ENCODE peak calls at places on chromosomes 4 and X, in five cellular contexts. One of them, this sample, is unnamed.

GRCh38 chr4:94758700-94759399 is 1.1 kb downstream of the BMPR1B start:
- DNase-seq in H7: peak
- DNase-seq in tibial artery: no peak
- DNase-seq in choroid plexus epithelial cell: peak
- DNase-seq in heart right ventricle: no peak
- DNase-seq in this sample: peak

GRCh38 chr4:95155759-95156451 is 392.9 kb downstream of the UNC5C start:
- DNase-seq in tibial artery: no peak
- DNase-seq in H7: peak
- DNase-seq in choroid plexus epithelial cell: peak
- DNase-seq in heart right ventricle: no peak
- DNase-seq in this sample: peak

GRCh38 chrX:32851556-32851955 is 359.8 kb downstream of the DMD start:
- DNase-seq in heart right ventricle: no peak
- DNase-seq in choroid plexus epithelial cell: no peak
- DNase-seq in tibial artery: no peak
- DNase-seq in H7: no peak
- DNase-seq in this sample: no peak

GRCh38 chrX:135432881-135433521 is 11.3 kb downstream of the SMIM10L2A start:
- DNase-seq in heart right ventricle: no peak
- DNase-seq in tibial artery: no peak
- DNase-seq in choroid plexus epithelial cell: no peak
- DNase-seq in H7: peak
- DNase-seq in this sample: no peak

GRCh38 chr4:7647211-7647931 is 212.6 kb upstream of the PSAPL1 start:
- DNase-seq in choroid plexus epithelial cell: no peak
- DNase-seq in tibial artery: no peak
- DNase-seq in H7: no peak
- DNase-seq in heart right ventricle: no peak
- DNase-seq in this sample: no peak

GRCh38 chrX:7334253-7334935 is 186.4 kb upstream of the PUDP start:
- DNase-seq in heart right ventricle: no peak
- DNase-seq in H7: no peak
- DNase-seq in choroid plexus epithelial cell: peak
- DNase-seq in tibial artery: no peak
- DNase-seq in this sample: no peak

GRCh38 chr4:150209140-150209829 is 131.0 kb downstream of the DCLK2 start:
- DNase-seq in tibial artery: peak
- DNase-seq in heart right ventricle: peak
- DNase-seq in choroid plexus epithelial cell: peak
- DNase-seq in H7: no peak
- DNase-seq in this sample: peak

GRCh38 chr4:146959692-146960091 is 14.0 kb upstream of the TTC29 start:
- DNase-seq in choroid plexus epithelial cell: peak
- DNase-seq in heart right ventricle: no peak
- DNase-seq in tibial artery: no peak
- DNase-seq in H7: no peak
- DNase-seq in this sample: no peak

GRCh38 chr4:100070868-100071267 is 119.4 kb downstream of the DDIT4L start:
- DNase-seq in heart right ventricle: no peak
- DNase-seq in H7: no peak
- DNase-seq in choroid plexus epithelial cell: no peak
- DNase-seq in tibial artery: no peak
- DNase-seq in this sample: no peak

GRCh38 chrX:118745570-118745969 is 18.2 kb downstream of the IL13RA1 start:
- DNase-seq in tibial artery: no peak
- DNase-seq in heart right ventricle: no peak
- DNase-seq in H7: no peak
- DNase-seq in choroid plexus epithelial cell: peak
- DNase-seq in this sample: no peak

GRCh38 chr4:108148316-108148715 is 20.4 kb downstream of the LEF1 start:
- DNase-seq in heart right ventricle: no peak
- DNase-seq in choroid plexus epithelial cell: no peak
- DNase-seq in H7: no peak
- DNase-seq in tibial artery: no peak
- DNase-seq in this sample: no peak

GRCh38 chr4:189533603-189534002 is 407.1 kb upstream of the FRG1 start:
- DNase-seq in choroid plexus epithelial cell: peak
- DNase-seq in H7: no peak
- DNase-seq in heart right ventricle: no peak
- DNase-seq in tibial artery: no peak
- DNase-seq in this sample: no peak

GRCh38 chrX:68944211-68944610 is 115.4 kb downstream of the EFNB1 start:
- DNase-seq in choroid plexus epithelial cell: no peak
- DNase-seq in tibial artery: no peak
- DNase-seq in heart right ventricle: no peak
- DNase-seq in H7: no peak
- DNase-seq in this sample: no peak

GRCh38 chrX:52082578-52082977 is 13.6 kb upstream of the MAGED4B start:
- DNase-seq in choroid plexus epithelial cell: peak
- DNase-seq in tibial artery: no peak
- DNase-seq in H7: no peak
- DNase-seq in heart right ventricle: no peak
- DNase-seq in this sample: no peak

GRCh38 chr4:67539830-67540229 is 5.5 kb downstream of the CENPC start:
- DNase-seq in tibial artery: no peak
- DNase-seq in heart right ventricle: no peak
- DNase-seq in H7: no peak
- DNase-seq in choroid plexus epithelial cell: no peak
- DNase-seq in this sample: no peak

GRCh38 chrX:136941396-136942337 is 61.1 kb upstream of the RBMX start:
- DNase-seq in tibial artery: no peak
- DNase-seq in heart right ventricle: no peak
- DNase-seq in H7: no peak
- DNase-seq in choroid plexus epithelial cell: no peak
- DNase-seq in this sample: no peak

GRCh38 chr4:25663778-25664177 is 8.1 kb downstream of the SLC34A2 start:
- DNase-seq in H7: no peak
- DNase-seq in heart right ventricle: no peak
- DNase-seq in tibial artery: no peak
- DNase-seq in choroid plexus epithelial cell: no peak
- DNase-seq in this sample: no peak

GRCh38 chr4:20364969-20365368 is 113.3 kb downstream of the SLIT2 start:
- DNase-seq in heart right ventricle: no peak
- DNase-seq in choroid plexus epithelial cell: no peak
- DNase-seq in tibial artery: no peak
- DNase-seq in H7: no peak
- DNase-seq in this sample: no peak
- H3K4me3 ChIP-seq in heart right ventricle: no peak
- H3K4me3 ChIP-seq in choroid plexus epithelial cell: no peak
- H3K4me3 ChIP-seq in tibial artery: no peak
- H3K4me3 ChIP-seq in H7: no peak
- H3K4me3 ChIP-seq in this sample: no peak

DNA sequence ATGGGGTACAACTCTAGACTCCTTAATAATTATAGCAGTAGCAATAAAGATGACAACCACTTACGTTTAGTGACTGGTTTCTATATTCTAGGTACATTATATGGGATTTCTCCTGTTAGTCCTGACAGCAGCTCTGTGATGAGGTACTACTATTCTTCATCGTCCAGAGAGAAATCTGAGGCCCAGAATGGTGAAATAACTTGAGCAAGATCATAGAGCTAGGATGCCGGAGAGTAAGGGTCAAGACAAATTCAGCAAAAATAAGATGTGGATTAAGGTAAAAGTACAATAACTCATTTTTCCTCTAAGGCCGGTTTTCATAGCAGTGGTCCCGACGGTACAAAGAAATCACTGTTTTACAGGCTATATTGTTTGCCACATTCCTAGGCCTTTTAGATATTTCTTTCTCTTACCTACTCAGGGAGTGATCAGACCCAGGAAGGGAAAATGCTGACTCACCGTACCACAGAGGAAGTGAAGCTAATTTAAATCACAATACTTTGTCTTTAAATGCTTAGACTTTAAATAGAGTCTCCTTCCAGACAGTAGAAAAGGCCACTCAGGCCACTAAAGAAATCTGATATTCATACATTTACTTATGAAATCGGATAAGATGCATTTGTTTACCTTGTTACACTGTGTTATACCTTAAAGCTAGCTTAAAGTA is 2023.0 kb upstream of the AGA start:
- DNase-seq in heart right ventricle: no peak
- DNase-seq in choroid plexus epithelial cell: peak
- DNase-seq in H7: peak
- DNase-seq in tibial artery: no peak
- DNase-seq in this sample: no peak
- H3K4me3 ChIP-seq in heart right ventricle: no peak
- H3K4me3 ChIP-seq in choroid plexus epithelial cell: no peak
- H3K4me3 ChIP-seq in H7: no peak
- H3K4me3 ChIP-seq in tibial artery: no peak
- H3K4me3 ChIP-seq in this sample: no peak

GRCh38 chr4:985123-985830 is 1.6 kb upstream of the IDUA start:
- DNase-seq in tibial artery: no peak
- DNase-seq in heart right ventricle: peak
- DNase-seq in H7: peak
- DNase-seq in choroid plexus epithelial cell: peak
- DNase-seq in this sample: peak
- H3K4me3 ChIP-seq in tibial artery: no peak
- H3K4me3 ChIP-seq in heart right ventricle: peak
- H3K4me3 ChIP-seq in H7: no peak
- H3K4me3 ChIP-seq in choroid plexus epithelial cell: peak
- H3K4me3 ChIP-seq in this sample: no peak

DNA sequence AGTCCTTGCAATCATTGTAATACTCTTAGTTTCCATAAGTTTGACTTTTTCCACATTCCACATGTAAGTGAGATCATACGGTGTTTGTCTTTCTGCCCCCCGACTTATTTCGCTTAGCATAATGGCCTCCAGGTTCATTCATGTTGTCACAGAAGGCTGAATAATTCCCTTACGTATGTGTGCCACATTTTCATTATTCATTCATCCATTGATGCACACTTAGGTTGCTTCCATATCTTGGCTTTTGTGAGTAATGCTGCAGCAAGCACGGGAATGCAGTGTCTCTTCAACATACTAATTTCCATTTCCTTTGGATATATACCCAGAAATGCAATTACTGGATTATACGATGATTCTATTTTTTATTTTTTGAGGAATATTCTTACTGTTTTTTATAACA is 22.0 kb upstream of the VEGFC start:
- DNase-seq in heart right ventricle: no peak
- DNase-seq in H7: no peak
- DNase-seq in tibial artery: no peak
- DNase-seq in choroid plexus epithelial cell: peak
- DNase-seq in this sample: no peak
- H3K4me3 ChIP-seq in heart right ventricle: no peak
- H3K4me3 ChIP-seq in H7: no peak
- H3K4me3 ChIP-seq in tibial artery: no peak
- H3K4me3 ChIP-seq in choroid plexus epithelial cell: no peak
- H3K4me3 ChIP-seq in this sample: no peak

GRCh38 chr4:183376381-183376780 is 54.2 kb upstream of the CLDN24 start:
- DNase-seq in choroid plexus epithelial cell: no peak
- DNase-seq in heart right ventricle: no peak
- DNase-seq in tibial artery: no peak
- DNase-seq in H7: peak
- DNase-seq in this sample: no peak
- H3K4me3 ChIP-seq in choroid plexus epithelial cell: no peak
- H3K4me3 ChIP-seq in heart right ventricle: no peak
- H3K4me3 ChIP-seq in tibial artery: no peak
- H3K4me3 ChIP-seq in H7: no peak
- H3K4me3 ChIP-seq in this sample: no peak

GRCh38 chrX:108148524-108148923 is 56.9 kb downstream of the ATG4A start:
- DNase-seq in tibial artery: no peak
- DNase-seq in choroid plexus epithelial cell: no peak
- DNase-seq in heart right ventricle: no peak
- DNase-seq in H7: no peak
- DNase-seq in this sample: no peak
- H3K4me3 ChIP-seq in tibial artery: no peak
- H3K4me3 ChIP-seq in choroid plexus epithelial cell: no peak
- H3K4me3 ChIP-seq in heart right ventricle: no peak
- H3K4me3 ChIP-seq in H7: no peak
- H3K4me3 ChIP-seq in this sample: no peak

GRCh38 chr4:15805583-15806517 is 27.7 kb downstream of the CD38 start:
- DNase-seq in heart right ventricle: peak
- DNase-seq in choroid plexus epithelial cell: peak
- DNase-seq in tibial artery: no peak
- DNase-seq in H7: peak
- DNase-seq in this sample: peak

GRCh38 chr4:15809473-15809872 is 31.3 kb downstream of the CD38 start:
- DNase-seq in H7: no peak
- DNase-seq in choroid plexus epithelial cell: no peak
- DNase-seq in tibial artery: no peak
- DNase-seq in heart right ventricle: no peak
- DNase-seq in this sample: no peak

GRCh38 chr4:15811703-15812325 is 33.7 kb downstream of the CD38 start:
- DNase-seq in H7: no peak
- DNase-seq in choroid plexus epithelial cell: no peak
- DNase-seq in heart right ventricle: no peak
- DNase-seq in tibial artery: no peak
- DNase-seq in this sample: no peak

DNA sequence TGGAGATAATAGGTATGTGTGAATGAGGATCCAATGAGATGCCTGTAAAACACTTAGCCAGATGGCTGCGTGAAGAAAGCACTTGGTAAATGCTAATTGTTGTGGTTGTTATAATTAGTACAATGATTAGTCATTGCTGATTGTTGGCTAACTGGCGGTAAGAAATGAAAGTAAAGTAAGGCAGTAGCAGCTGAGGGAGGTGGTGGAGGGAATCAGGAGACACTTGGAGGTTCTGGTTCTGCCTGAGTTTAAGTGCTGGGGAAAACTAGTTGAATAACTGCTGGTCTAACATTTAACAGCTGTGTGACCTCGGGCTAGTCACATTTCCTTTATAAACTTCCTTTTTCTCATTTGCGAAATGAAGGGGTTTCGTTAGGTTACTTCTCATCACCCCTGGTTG is 30.9 kb downstream of the CD38 start:
- DNase-seq in choroid plexus epithelial cell: no peak
- DNase-seq in tibial artery: no peak
- DNase-seq in heart right ventricle: no peak
- DNase-seq in H7: no peak
- DNase-seq in this sample: peak
- H3K4me3 ChIP-seq in choroid plexus epithelial cell: no peak
- H3K4me3 ChIP-seq in tibial artery: no peak
- H3K4me3 ChIP-seq in heart right ventricle: peak
- H3K4me3 ChIP-seq in H7: no peak
- H3K4me3 ChIP-seq in this sample: no peak

GRCh38 chrX:133287860-133288259 is 69.7 kb upstream of the TFDP3 start:
- DNase-seq in choroid plexus epithelial cell: no peak
- DNase-seq in tibial artery: no peak
- DNase-seq in heart right ventricle: no peak
- DNase-seq in H7: no peak
- DNase-seq in this sample: no peak
- H3K4me3 ChIP-seq in choroid plexus epithelial cell: no peak
- H3K4me3 ChIP-seq in tibial artery: no peak
- H3K4me3 ChIP-seq in heart right ventricle: no peak
- H3K4me3 ChIP-seq in H7: no peak
- H3K4me3 ChIP-seq in this sample: no peak

GRCh38 chrX:10110984-10111363 is 45.8 kb upstream of the CLCN4 start:
- DNase-seq in heart right ventricle: no peak
- DNase-seq in H7: no peak
- DNase-seq in tibial artery: no peak
- DNase-seq in choroid plexus epithelial cell: no peak
- DNase-seq in this sample: peak
- H3K4me3 ChIP-seq in heart right ventricle: no peak
- H3K4me3 ChIP-seq in H7: no peak
- H3K4me3 ChIP-seq in tibial artery: no peak
- H3K4me3 ChIP-seq in choroid plexus epithelial cell: no peak
- H3K4me3 ChIP-seq in this sample: no peak

GRCh38 chrX:2676794-2677675 is 14.1 kb upstream of the CD99 start:
- DNase-seq in tibial artery: no peak
- DNase-seq in H7: no peak
- DNase-seq in choroid plexus epithelial cell: no peak
- DNase-seq in heart right ventricle: no peak
- DNase-seq in this sample: no peak
- H3K4me3 ChIP-seq in tibial artery: no peak
- H3K4me3 ChIP-seq in H7: no peak
- H3K4me3 ChIP-seq in choroid plexus epithelial cell: no peak
- H3K4me3 ChIP-seq in heart right ventricle: no peak
- H3K4me3 ChIP-seq in this sample: no peak

This sample was measured in endothelial cell of umbilical vein.